ENCODE peak calls at places on chromosomes 16 and 17, in nine cellular contexts. P is SHP77 treated with DMSO at 0.1 percent for 48 hours, Z is GM03348, O is AG20443, E is mesendoderm, T is fibroblast of lung, U is KG1, L is NAMALWA, X is GM12865. H is an unnamed sample.

GRCh38 chr17:34156401-34156740 is 98.7 kb upstream of the CCL2 start:
- DNase-seq in P (no peak), Z (no peak), O (no peak), E (no peak), T (no peak), U (no peak), L (no peak), X (no peak), H (no peak)

GRCh38 chr17:10036511-10037061 is 131.5 kb upstream of the RCVRN start:
- DNase-seq in P (no peak), Z (no peak), O (peak), E (no peak), T (no peak), U (no peak), L (no peak), X (no peak), H (no peak)

GRCh38 chr17:73430848-73431247 is 119.0 kb upstream of the CDC42EP4 start:
- DNase-seq in P (peak), Z (no peak), O (no peak), E (no peak), T (peak), U (no peak), L (peak), X (no peak), H (no peak)

GRCh38 chr17:64097196-64097936 is 32.6 kb downstream of the ERN1 start:
- DNase-seq in P (no peak), Z (peak), O (peak), E (no peak), T (peak), U (no peak), L (no peak), X (no peak), H (no peak)

GRCh38 chr16:89660146-89660545 is 2.5 kb downstream of the SPATA33 start:
- DNase-seq in P (no peak), Z (no peak), O (no peak), E (no peak), T (no peak), U (no peak), L (no peak), X (no peak), H (no peak)

GRCh38 chr17:56891751-56892150 is 22.1 kb downstream of the TRIM25 start:
- DNase-seq in P (no peak), Z (no peak), O (peak), E (peak), T (no peak), U (no peak), L (no peak), X (no peak), H (no peak)

GRCh38 chr17:63282455-63282854 is 163.7 kb downstream of the CYB561 start:
- DNase-seq in P (no peak), Z (no peak), O (no peak), E (no peak), T (no peak), U (no peak), L (peak), X (peak), H (no peak)

GRCh38 chr17:43398724-43399595 is at the start of gene ARL4D:
- DNase-seq in P (peak), Z (peak), O (peak), E (peak), T (peak), U (no peak), L (peak), X (peak), H (peak)

GRCh38 chr16:85806539-85806938 is 7.0 kb downstream of the COX4I1 start:
- DNase-seq in P (no peak), Z (no peak), O (no peak), E (no peak), T (no peak), U (no peak), L (no peak), X (no peak), H (no peak)

GRCh38 chr17:76264425-76264754 is 758 bp upstream of the UBALD2 start:
- DNase-seq in P (no peak), Z (no peak), O (no peak), E (no peak), T (no peak), U (no peak), L (no peak), X (no peak), H (no peak)

GRCh38 chr17:15963670-15964110 is 18.8 kb downstream of the ADORA2B start:
- DNase-seq in P (no peak), Z (no peak), O (no peak), E (no peak), T (peak), U (no peak), L (no peak), X (no peak), H (no peak)

GRCh38 chr17:28717578-28718316 is at the start of gene RAB34:
- DNase-seq in P (no peak), Z (peak), O (peak), E (peak), T (peak), U (peak), L (no peak), X (no peak), H (peak)

GRCh38 chr17:38663125-38663751 is 11.5 kb downstream of the EPOP start:
- DNase-seq in P (peak), Z (peak), O (peak), E (peak), T (peak), U (no peak), L (peak), X (peak), H (peak)

GRCh38 chr16:635573-636205 is 416 bp downstream of the METTL26 start:
- DNase-seq in P (no peak), Z (no peak), O (no peak), E (no peak), T (no peak), U (no peak), L (no peak), X (no peak), H (no peak)

GRCh38 chr17:81393684-81394376 is 1.4 kb upstream of the BAHCC1 start:
- DNase-seq in P (peak), Z (peak), O (peak), E (peak), T (peak), U (no peak), L (peak), X (peak), H (peak)

GRCh38 chr17:13086142-13086769 is 68.4 kb upstream of the ELAC2 start:
- DNase-seq in P (no peak), Z (peak), O (peak), E (no peak), T (no peak), U (no peak), L (no peak), X (no peak), H (no peak)

GRCh38 chr16:6193718-6194117 is 1096.1 kb upstream of the EEF2KMT start:
- DNase-seq in P (no peak), Z (no peak), O (no peak), E (peak), T (peak), U (no peak), L (no peak), X (no peak), H (no peak)

GRCh38 chr16:65994305-65994704 is 372.2 kb upstream of the CDH5 start:
- DNase-seq in P (no peak), Z (no peak), O (no peak), E (no peak), T (no peak), U (no peak), L (no peak), X (no peak), H (no peak)

GRCh38 chr16:14028207-14028606 is 42.9 kb upstream of the MRTFB start:
- DNase-seq in P (peak), Z (no peak), O (no peak), E (no peak), T (no peak), U (no peak), L (no peak), X (no peak), H (no peak)

GRCh38 chr16:89723279-89724250 is 2.2 kb downstream of the ZNF276 start:
- DNase-seq in P (no peak), Z (peak), O (peak), E (no peak), T (peak), U (no peak), L (no peak), X (no peak), H (no peak)

GRCh38 chr17:46758614-46759013 is 59.9 kb downstream of the WNT3 start:
- DNase-seq in P (no peak), Z (no peak), O (no peak), E (no peak), T (no peak), U (no peak), L (no peak), X (no peak), H (no peak)

GRCh38 chr17:41617136-41617535 is 4.6 kb upstream of the KRT16 start:
- DNase-seq in P (no peak), Z (no peak), O (no peak), E (no peak), T (no peak), U (no peak), L (no peak), X (no peak), H (no peak)

GRCh38 chr17:31393749-31394146 is 2.3 kb downstream of the RAB11FIP4 start:
- DNase-seq in P (no peak), Z (no peak), O (no peak), E (no peak), T (no peak), U (no peak), L (no peak), X (no peak), H (no peak)

GRCh38 chr17:28524476-28525415 is 18.6 kb downstream of the FOXN1 start:
- DNase-seq in P (no peak), Z (peak), O (peak), E (no peak), T (peak), U (no peak), L (no peak), X (no peak), H (peak)